ENCODE peak calls at places on chromosomes 4 and X, in six cellular contexts. One of them, this sample, is unnamed.
A peak's percentile ranks its signal among the peaks of the same experiment; 100 is the strongest.

GRCh38 chr4:156537275-156537674 is 434.3 kb downstream of the PDGFC start:
- DNase-seq in H1: no peak
- DNase-seq in GM12878: no peak
- DNase-seq in HepG2: no peak
- DNase-seq in K562: no peak
- DNase-seq in GM12891: no peak
- DNase-seq in this sample: no peak

GRCh38 chrX:1385824-1386223 is 6.1 kb downstream of the SLC25A6 start:
- DNase-seq in H1: peak; percentile 44
- DNase-seq in GM12878: no peak
- DNase-seq in GM12891: no peak
- DNase-seq in HepG2: no peak
- DNase-seq in K562: no peak
- DNase-seq in this sample: no peak

GRCh38 chrX:72020788-72021187 is 110.1 kb downstream of the NHSL2 start:
- DNase-seq in GM12891: peak; percentile 9
- DNase-seq in HepG2: no peak
- DNase-seq in K562: no peak
- DNase-seq in H1: no peak
- DNase-seq in GM12878: peak; percentile 26
- DNase-seq in this sample: no peak

GRCh38 chr4:1036976-1037810 is 25.8 kb downstream of the FGFRL1 start:
- DNase-seq in H1: no peak
- DNase-seq in GM12891: no peak
- DNase-seq in GM12878: no peak
- DNase-seq in HepG2: no peak
- DNase-seq in K562: no peak
- DNase-seq in this sample: no peak

GRCh38 chr4:91267543-91267942 is 1036.2 kb upstream of the GRID2 start:
- DNase-seq in H1: no peak
- DNase-seq in GM12878: no peak
- DNase-seq in HepG2: no peak
- DNase-seq in K562: no peak
- DNase-seq in GM12891: no peak
- DNase-seq in this sample: no peak

GRCh38 chr4:121711263-121712000 is 14.7 kb upstream of the ANXA5 start:
- DNase-seq in GM12878: no peak
- DNase-seq in HepG2: peak; percentile 70
- DNase-seq in GM12891: no peak
- DNase-seq in K562: peak; percentile 83
- DNase-seq in H1: peak; percentile 84
- DNase-seq in this sample: no peak

GRCh38 chrX:110509778-110510510 is 151.3 kb downstream of the RTL9 start:
- DNase-seq in GM12878: no peak
- DNase-seq in K562: no peak
- DNase-seq in GM12891: no peak
- DNase-seq in HepG2: no peak
- DNase-seq in H1: no peak
- DNase-seq in this sample: no peak

GRCh38 chr4:33725861-33726260 is 2518.5 kb downstream of the ARAP2 start:
- DNase-seq in HepG2: no peak
- DNase-seq in K562: no peak
- DNase-seq in H1: no peak
- DNase-seq in GM12891: no peak
- DNase-seq in GM12878: no peak
- DNase-seq in this sample: no peak

GRCh38 chr4:181261279-181261678 is 981.9 kb upstream of the TENM3 start:
- DNase-seq in GM12878: no peak
- DNase-seq in GM12891: no peak
- DNase-seq in H1: no peak
- DNase-seq in K562: no peak
- DNase-seq in HepG2: no peak
- DNase-seq in this sample: no peak
- TF ChIP-seq TAF1 in GM12878: no peak
- TF ChIP-seq TAF1 in GM12891: no peak
- TF ChIP-seq TAF1 in H1: no peak
- TF ChIP-seq TAF1 in K562: no peak
- TF ChIP-seq TAF1 in HepG2: no peak
- TF ChIP-seq TAF1 in this sample: no peak

GRCh38 chrX:12972239-12972638 is 2.7 kb upstream of the TMSB4X start:
- DNase-seq in GM12891: no peak
- DNase-seq in H1: no peak
- DNase-seq in GM12878: no peak
- DNase-seq in HepG2: no peak
- DNase-seq in K562: no peak
- DNase-seq in this sample: no peak
- TF ChIP-seq POLR2AphosphoS5 in GM12891: no peak
- TF ChIP-seq POLR2AphosphoS5 in H1: no peak
- TF ChIP-seq POLR2AphosphoS5 in GM12878: no peak
- TF ChIP-seq POLR2AphosphoS5 in HepG2: no peak
- TF ChIP-seq POLR2AphosphoS5 in K562: no peak
- TF ChIP-seq POLR2AphosphoS5 in this sample: no peak

GRCh38 chr4:83177182-83177581 is 62.7 kb upstream of the PLAC8 start:
- DNase-seq in HepG2: no peak
- DNase-seq in GM12878: no peak
- DNase-seq in H1: no peak
- DNase-seq in GM12891: no peak
- DNase-seq in K562: no peak
- DNase-seq in this sample: no peak
- TF ChIP-seq POLR2A in HepG2: no peak
- TF ChIP-seq POLR2A in GM12878: no peak
- TF ChIP-seq POLR2A in H1: no peak
- TF ChIP-seq POLR2A in GM12891: no peak
- TF ChIP-seq POLR2A in K562: no peak
- TF ChIP-seq POLR2A in this sample: no peak

GRCh38 chrX:11952176-11952720 is 186.0 kb upstream of the FRMPD4 start:
- DNase-seq in GM12891: no peak
- DNase-seq in K562: no peak
- DNase-seq in HepG2: no peak
- DNase-seq in GM12878: no peak
- DNase-seq in H1: no peak
- DNase-seq in this sample: no peak

GRCh38 chrX:11949291-11949690 is 189.0 kb upstream of the FRMPD4 start:
- DNase-seq in HepG2: no peak
- DNase-seq in GM12878: no peak
- DNase-seq in K562: no peak
- DNase-seq in GM12891: no peak
- DNase-seq in H1: no peak
- DNase-seq in this sample: no peak

GRCh38 chrX:11954196-11954595 is 184.1 kb upstream of the FRMPD4 start:
- DNase-seq in GM12891: no peak
- DNase-seq in K562: no peak
- DNase-seq in GM12878: no peak
- DNase-seq in HepG2: no peak
- DNase-seq in H1: no peak
- DNase-seq in this sample: no peak

GRCh38 chrX:11953615-11954014 is 184.7 kb upstream of the FRMPD4 start:
- DNase-seq in GM12878: no peak
- DNase-seq in GM12891: no peak
- DNase-seq in HepG2: no peak
- DNase-seq in K562: no peak
- DNase-seq in H1: no peak
- DNase-seq in this sample: no peak
- TF ChIP-seq TAF1 in GM12878: no peak
- TF ChIP-seq TAF1 in GM12891: no peak
- TF ChIP-seq TAF1 in HepG2: no peak
- TF ChIP-seq TAF1 in K562: no peak
- TF ChIP-seq TAF1 in H1: no peak
- TF ChIP-seq TAF1 in this sample: no peak

GRCh38 chrX:2608638-2609430 is 82.3 kb upstream of the CD99 start:
- DNase-seq in K562: peak; percentile 89
- DNase-seq in GM12891: peak; percentile 92
- DNase-seq in GM12878: no peak
- DNase-seq in HepG2: peak; percentile 72
- DNase-seq in H1: peak; percentile 84
- DNase-seq in this sample: peak; percentile 89
- TF ChIP-seq POLR2AphosphoS5 in K562: peak; percentile 29
- TF ChIP-seq POLR2AphosphoS5 in GM12891: no peak
- TF ChIP-seq POLR2AphosphoS5 in GM12878: peak; percentile 46
- TF ChIP-seq POLR2AphosphoS5 in HepG2: peak; percentile 66
- TF ChIP-seq POLR2AphosphoS5 in H1: no peak
- TF ChIP-seq POLR2AphosphoS5 in this sample: peak; percentile 14

DNA sequence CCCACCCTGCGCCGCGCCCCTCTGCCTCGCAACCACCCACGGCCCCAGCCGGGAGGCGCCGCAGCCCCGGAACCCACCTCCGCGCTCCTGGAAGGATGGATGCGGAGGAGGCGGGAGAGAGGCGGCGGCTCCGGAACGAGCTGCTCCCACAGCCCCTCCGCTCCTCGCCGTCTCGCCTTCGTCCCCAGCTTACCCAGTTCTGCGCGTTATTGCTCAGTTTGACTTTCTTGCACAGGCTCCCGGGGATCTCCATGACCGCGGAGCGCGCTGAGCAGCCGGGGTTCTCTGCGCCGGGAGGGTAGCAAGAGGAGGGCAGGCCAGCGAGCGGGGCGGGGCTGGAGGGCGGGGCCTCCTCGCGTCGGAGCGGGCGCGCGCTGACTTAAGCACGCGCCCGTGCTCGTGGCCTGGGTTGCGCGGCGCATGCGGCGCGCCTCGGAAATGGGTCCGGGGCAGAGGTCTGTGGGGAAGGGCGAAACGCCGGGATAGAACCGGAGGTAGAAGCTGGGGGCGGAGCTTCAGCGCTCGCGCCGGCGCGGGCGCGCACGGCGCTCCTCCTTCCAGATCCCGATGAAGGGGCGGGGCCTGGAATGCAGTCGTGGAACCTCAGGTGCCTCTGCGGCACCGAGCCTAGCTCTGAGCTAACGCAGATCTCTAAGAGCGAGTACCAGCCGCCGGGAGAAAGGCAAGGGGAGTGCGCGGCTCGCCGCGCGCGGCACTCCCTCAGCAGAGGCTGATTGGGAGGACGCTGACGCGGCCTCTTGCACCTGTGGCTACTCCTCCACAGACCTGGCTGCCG is at the start of gene PAPSS1:
- DNase-seq in GM12891: peak; percentile 75
- DNase-seq in H1: peak; percentile 96
- DNase-seq in GM12878: peak; percentile 81
- DNase-seq in HepG2: peak; percentile 93
- DNase-seq in K562: peak; percentile 93
- DNase-seq in this sample: peak; percentile 71
- TF ChIP-seq POLR2A in GM12891: peak; percentile 48
- TF ChIP-seq POLR2A in H1: peak; percentile 59
- TF ChIP-seq POLR2A in GM12878: peak; percentile 75
- TF ChIP-seq POLR2A in HepG2: peak; percentile 80
- TF ChIP-seq POLR2A in K562: peak; percentile 79
- TF ChIP-seq POLR2A in this sample: peak; percentile 56

GRCh38 chr4:173500841-173501591 is 29.0 kb downstream of the HAND2 start:
- DNase-seq in GM12891: no peak
- DNase-seq in HepG2: no peak
- DNase-seq in GM12878: no peak
- DNase-seq in H1: peak; percentile 63
- DNase-seq in K562: no peak
- DNase-seq in this sample: no peak
- TF ChIP-seq TAF1 in GM12891: no peak
- TF ChIP-seq TAF1 in HepG2: no peak
- TF ChIP-seq TAF1 in GM12878: no peak
- TF ChIP-seq TAF1 in H1: no peak
- TF ChIP-seq TAF1 in K562: no peak
- TF ChIP-seq TAF1 in this sample: no peak

DNA sequence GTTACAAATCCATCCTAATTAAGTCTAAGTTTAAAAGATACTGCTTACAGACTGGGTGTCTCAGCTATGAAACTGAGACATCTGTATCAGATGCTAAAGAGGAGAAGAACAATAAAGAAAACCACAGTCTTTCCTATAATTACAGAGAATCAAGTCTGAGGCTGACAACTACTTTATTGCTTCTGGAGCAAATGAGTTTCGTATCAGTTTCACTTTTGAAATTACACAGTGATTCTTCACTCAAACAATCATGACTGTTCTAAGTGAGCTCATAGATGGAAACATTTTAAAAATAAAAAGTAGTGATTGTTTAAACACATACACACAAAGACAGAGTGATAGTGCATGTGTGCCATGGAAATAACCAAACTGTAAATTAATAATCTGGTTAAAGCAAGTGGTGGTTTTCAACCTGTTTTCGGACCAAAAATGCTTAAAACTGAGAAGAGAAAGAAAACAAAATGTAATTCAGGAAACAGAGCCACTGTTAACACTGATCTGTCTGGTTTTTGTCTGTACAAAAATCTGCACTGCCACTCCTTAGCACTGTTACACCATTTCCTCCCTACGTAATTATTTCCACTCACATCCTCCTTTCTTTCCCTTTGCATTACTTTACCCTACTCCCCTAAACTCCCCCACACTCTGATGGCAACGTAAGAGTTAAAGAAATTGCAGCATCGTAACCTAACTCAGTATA is 12.5 kb downstream of the RFC1 start:
- DNase-seq in K562: no peak
- DNase-seq in GM12891: peak; percentile 34
- DNase-seq in GM12878: peak; percentile 85
- DNase-seq in HepG2: no peak
- DNase-seq in H1: no peak
- DNase-seq in this sample: peak; percentile 33
- TF ChIP-seq POLR2AphosphoS5 in K562: no peak
- TF ChIP-seq POLR2AphosphoS5 in GM12891: no peak
- TF ChIP-seq POLR2AphosphoS5 in GM12878: no peak
- TF ChIP-seq POLR2AphosphoS5 in HepG2: no peak
- TF ChIP-seq POLR2AphosphoS5 in H1: no peak
- TF ChIP-seq POLR2AphosphoS5 in this sample: no peak

This sample was measured in GM12892.